ENCODE peak calls at places on chromosomes 13 and 19, in six cellular contexts. G is CD4-positive, CD25-positive, alpha-beta regulatory T cell; T is CD4-positive, alpha-beta memory T cell; K is GM18507; X is stimulated activated CD8-positive, alpha-beta memory T cell treated with anti-CD3 and anti-CD28 coated beads, Interleukin-2, amount 100 ng/mL, for 1 hour; P is ecto neural progenitor cell. V is an unnamed sample.

GRCh38 chr19:45587873-45588272 is 3.3 kb upstream of the OPA3 start:
- DNase-seq in X (no peak), T (no peak), G (no peak), P (no peak), K (no peak), V (no peak)

GRCh38 chr19:45705710-45706415 is 13.4 kb downstream of the QPCTL start:
- DNase-seq in G (no peak), P (no peak), T (no peak), K (no peak), X (no peak), V (no peak)

GRCh38 chr19:7355871-7356270 is 7.1 kb downstream of the ARHGEF18 start:
- DNase-seq in G (no peak), X (no peak), T (no peak), P (no peak), K (no peak), V (no peak)

GRCh38 chr13:50222569-50223332 is 207.5 kb downstream of the KCNRG start:
- DNase-seq in G (no peak), T (peak), K (no peak), X (no peak), P (no peak), V (no peak)

GRCh38 chr13:102597029-102598015 is 536 bp downstream of the TPP2 start:
- DNase-seq in T (peak), X (no peak), P (no peak), G (peak), K (peak), V (no peak)

GRCh38 chr19:46620716-46621115 is 4.2 kb downstream of the PTGIR start:
- DNase-seq in P (no peak), T (no peak), G (no peak), X (no peak), K (no peak), V (no peak)

GRCh38 chr19:1752757-1753728 is at the start of gene ONECUT3:
- DNase-seq in T (peak), P (no peak), K (no peak), X (no peak), G (no peak), V (no peak)

GRCh38 chr19:45444318-45445041 is 20.8 kb upstream of the ERCC1 start:
- DNase-seq in K (peak), P (peak), X (peak), T (peak), G (peak), V (no peak)

GRCh38 chr13:78593652-78594494 is 9.5 kb downstream of the POU4F1 start:
- DNase-seq in K (no peak), G (no peak), X (no peak), T (no peak), P (peak), V (no peak)

GRCh38 chr19:43552616-43553015 is 19.6 kb downstream of the ZNF575 start:
- DNase-seq in T (no peak), K (no peak), X (no peak), P (no peak), G (no peak), V (no peak)

GRCh38 chr19:48398329-48399235 is 5.1 kb downstream of the GRIN2D start:
- DNase-seq in T (peak), P (peak), X (peak), G (peak), K (peak), V (no peak)

V was measured in GM12878.